ENCODE peak calls at places on chromosomes 13 and 19, in four cellular contexts. M, E, N and H are unnamed samples. For H3K9me3, the result is how much of the 10 kb centered on the place peaks cover.

GRCh38 chr13:110334841-110335490 is 27.9 kb downstream of the COL4A2 start:
- DNase-seq in M (no peak), E (no peak), N (no peak), H (no peak)

GRCh38 chr13:95023405-95023804 is 277.8 kb downstream of the ABCC4 start:
- DNase-seq in M (no peak), E (no peak), N (no peak), H (no peak)

GRCh38 chr19:10143700-10144099 is 24.0 kb upstream of the EIF3G start:
- DNase-seq in M (no peak), E (no peak), N (no peak), H (no peak)

GRCh38 chr19:41998246-41999020 is 4.4 kb upstream of the ATP1A3 start:
- DNase-seq in M (peak), E (peak), N (peak), H (peak)

GRCh38 chr13:112442483-112443090 is 66.4 kb downstream of the SPACA7 start:
- DNase-seq in M (peak), E (peak), N (peak), H (no peak)

GRCh38 chr13:86402500-86402899 is 603.3 kb upstream of the SLITRK6 start:
- DNase-seq in M (no peak), E (no peak), N (no peak), H (no peak)

GRCh38 chr19:13060233-13060963 is 42.3 kb downstream of the LYL1 start:
- DNase-seq in M (peak), E (no peak), N (peak), H (peak)

GRCh38 chr19:32336259-32337111 is 8.9 kb upstream of the ZNF507 start:
- DNase-seq in M (no peak), E (no peak), N (no peak), H (peak)

GRCh38 chr13:36950330-36950729 is 30.3 kb upstream of the SMAD9 start:
- DNase-seq in M (no peak), E (no peak), N (no peak), H (no peak)

GRCh38 chr19:4367336-4367723 is 24.0 kb downstream of the MPND start:
- DNase-seq in M (no peak), E (no peak), N (no peak), H (no peak)

GRCh38 chr19:18436651-18437478 is 1.1 kb downstream of the ISYNA1 start:
- DNase-seq in M (peak), E (peak), N (peak), H (peak)

GRCh38 chr19:18771328-18772242 is 19.5 kb downstream of the COMP start:
- DNase-seq in M (peak), E (no peak), N (no peak), H (no peak)

GRCh38 chr13:26946675-26947342 is 186.2 kb upstream of the GPR12 start:
- DNase-seq in M (peak), E (peak), N (peak), H (peak)

DNA sequence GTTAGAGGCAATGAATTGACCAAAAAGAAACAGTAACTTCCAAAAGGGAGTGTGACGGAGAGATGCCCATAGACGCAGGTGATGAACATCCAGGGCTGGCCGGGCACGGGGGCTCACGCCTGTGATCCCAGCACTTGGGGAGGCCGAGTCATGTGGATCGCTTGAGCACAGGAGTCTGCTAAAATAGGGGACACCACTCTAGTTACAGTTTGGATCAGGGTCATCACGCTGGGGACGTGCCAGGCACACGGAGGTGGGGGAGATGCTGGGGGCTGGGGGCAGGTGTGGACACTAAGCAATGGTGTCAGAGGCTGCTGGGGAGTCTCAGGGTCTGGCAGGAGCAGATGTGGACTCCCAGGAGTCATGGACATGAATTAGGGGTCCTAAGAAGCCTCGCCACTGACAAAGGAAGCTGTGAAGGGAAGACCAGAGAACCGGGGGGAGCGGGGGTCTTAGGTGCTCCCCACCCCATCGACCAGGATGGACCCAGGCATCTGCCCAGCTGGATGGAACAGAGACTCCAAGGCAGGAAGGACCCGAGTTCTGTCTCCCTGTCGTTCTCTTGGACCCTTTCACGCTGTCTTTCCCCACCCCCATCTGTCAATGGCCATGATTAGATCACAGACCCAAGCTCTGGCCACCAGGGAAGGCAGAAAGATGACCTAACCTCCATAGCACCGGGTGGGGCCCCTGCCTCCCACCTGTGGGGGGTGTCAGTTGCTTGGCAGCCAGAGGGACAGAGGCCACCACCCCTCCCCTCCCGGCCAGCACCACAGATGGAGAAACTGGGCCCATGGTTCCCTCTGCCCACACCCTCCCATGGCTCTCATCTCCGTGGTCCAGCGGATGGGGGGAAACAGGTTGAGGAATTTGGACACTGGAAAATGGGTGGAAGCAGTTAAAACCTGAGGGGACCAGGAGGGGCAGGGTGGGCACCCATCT is 19.6 kb downstream of the CCDC8 start:
- DNase-seq in M (no peak), E (no peak), N (no peak), H (no peak)
- H3K4me2 ChIP-seq in M (no peak), E (no peak), N (no peak), H (no peak)

GRCh38 chr19:36748431-36749275 is 24.0 kb downstream of the ZNF850 start:
- DNase-seq in M (no peak), E (no peak), N (no peak), H (no peak)
- H3K9me3 ChIP-seq in M (half or more), E (half or more), N (half or more), H (under half)

DNA sequence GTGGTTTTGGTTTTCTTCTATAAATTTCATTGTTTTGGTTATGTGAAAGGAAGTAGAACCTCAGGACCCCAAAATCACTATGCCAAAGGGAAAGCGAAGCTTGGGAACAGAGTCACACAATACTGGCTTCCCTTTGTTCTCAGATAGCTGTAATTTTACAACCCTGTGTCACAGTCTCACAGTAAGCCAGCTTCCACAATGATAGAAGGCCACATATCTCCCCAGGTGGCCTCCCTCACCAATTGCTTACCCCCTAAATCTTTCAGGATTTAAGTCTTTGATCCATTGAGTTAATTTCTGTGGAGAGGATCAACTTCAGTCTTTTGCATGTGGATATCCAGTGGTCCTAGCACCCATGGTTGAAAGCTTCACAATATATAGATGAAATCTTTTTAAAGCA is 58.7 kb downstream of the SLC15A1 start:
- DNase-seq in M (peak), E (no peak), N (no peak), H (no peak)
- H2AFZ ChIP-seq in M (no peak), E (no peak), N (no peak), H (no peak)

GRCh38 chr19:48724796-48725753 is 5.5 kb upstream of the MAMSTR start:
- DNase-seq in M (peak), E (no peak), N (peak), H (peak)

GRCh38 chr19:48728882-48729645 is 9.5 kb upstream of the MAMSTR start:
- DNase-seq in M (peak), E (no peak), N (no peak), H (no peak)

GRCh38 chr19:48731452-48731851 is 9.0 kb downstream of the RASIP1 start:
- DNase-seq in M (no peak), E (no peak), N (no peak), H (no peak)

GRCh38 chr19:48722196-48722708 is 2.7 kb upstream of the MAMSTR start:
- DNase-seq in M (no peak), E (no peak), N (no peak), H (no peak)

DNA sequence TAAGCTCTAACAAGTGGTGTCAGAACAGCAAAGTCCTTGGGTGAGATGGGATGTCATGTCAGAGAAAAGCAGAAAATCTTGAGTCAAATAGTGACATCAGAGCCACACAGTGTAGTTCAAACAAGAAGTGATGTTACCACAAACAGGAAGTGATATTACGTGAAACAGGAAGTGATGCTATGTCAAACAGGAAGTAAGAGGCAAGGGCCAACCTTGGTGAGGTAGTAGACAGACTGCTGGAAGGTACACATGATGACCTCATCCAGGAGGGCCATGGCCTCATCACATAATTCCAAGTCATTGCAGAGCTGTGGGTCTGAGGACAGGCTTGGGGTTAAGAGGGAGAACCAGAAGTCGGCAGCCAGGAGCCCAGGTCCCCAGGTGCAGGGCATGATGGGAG is 7.0 kb upstream of the MAMSTR start:
- DNase-seq in M (no peak), E (no peak), N (no peak), H (no peak)
- H3K4me2 ChIP-seq in M (no peak), E (no peak), N (no peak), H (no peak)

DNA sequence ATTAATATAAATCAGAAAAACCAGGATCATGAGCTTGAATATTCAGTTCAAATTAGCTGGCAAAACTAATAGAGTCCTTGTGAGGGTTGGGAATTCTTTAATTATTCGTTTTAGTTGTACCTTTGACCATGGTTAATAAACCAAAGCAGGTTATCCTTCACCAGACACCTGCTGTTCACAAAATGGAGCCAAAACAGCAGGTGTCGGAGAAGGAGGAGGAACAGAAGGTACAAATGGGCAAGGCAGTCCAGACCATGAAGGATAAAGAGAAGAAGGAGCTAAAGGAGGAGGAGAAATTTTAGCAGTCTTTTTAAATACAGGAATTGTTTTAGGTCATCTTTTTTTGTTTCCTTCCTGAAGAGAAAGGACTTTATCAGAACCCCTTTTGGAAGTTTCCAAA is 106.1 kb downstream of the NHLRC3 start:
- DNase-seq in M (no peak), E (no peak), N (no peak), H (no peak)
- H3K9me3 ChIP-seq in M (under half), E (under half), N (under half), H (under half)

GRCh38 chr19:36796714-36796999 is 24.1 kb upstream of the ZNF850 start:
- DNase-seq in M (no peak), E (no peak), N (no peak), H (no peak)
- H2AFZ ChIP-seq in M (no peak), E (no peak), N (peak), H (peak)

DNA sequence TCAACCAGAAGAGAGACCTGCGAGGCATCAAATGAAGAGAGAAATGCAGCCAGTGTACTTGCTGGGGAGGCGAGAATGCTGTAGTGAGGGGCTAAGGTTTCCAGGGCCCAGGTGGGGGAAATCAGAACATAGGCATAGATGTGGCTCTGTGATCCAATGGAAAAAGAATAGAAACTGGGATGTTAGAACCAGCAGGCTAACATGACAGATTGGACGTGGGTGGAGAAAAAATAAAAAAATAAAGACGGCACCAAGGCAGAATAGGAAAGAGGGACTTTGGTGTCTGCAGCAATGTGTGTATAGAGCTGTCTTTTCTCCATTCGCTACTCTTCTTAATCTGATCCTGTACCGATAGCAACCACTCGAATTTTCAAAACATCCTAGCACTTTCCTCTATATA is 381.0 kb upstream of the NBEA start:
- DNase-seq in M (no peak), E (no peak), N (no peak), H (no peak)
- H3K4me2 ChIP-seq in M (no peak), E (no peak), N (no peak), H (no peak)

DNA sequence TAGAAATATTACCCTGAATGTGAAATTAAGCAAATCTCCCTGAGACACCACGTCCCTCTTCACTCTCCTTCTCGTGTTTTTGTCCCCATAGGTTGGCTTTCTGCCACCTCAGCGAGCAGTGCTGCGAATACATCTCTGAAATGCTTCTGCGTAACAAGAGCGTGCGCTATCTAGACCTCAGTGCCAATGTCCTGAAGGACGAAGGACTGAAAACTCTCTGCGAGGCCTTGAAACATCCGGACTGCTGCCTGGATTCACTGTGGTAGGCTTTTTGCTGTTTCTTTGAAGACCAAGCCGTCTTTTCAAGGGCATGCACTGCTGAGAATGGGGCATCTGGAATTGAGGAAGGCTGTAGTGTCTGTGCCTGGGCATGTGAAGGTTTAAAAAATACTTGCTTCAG is 34.4 kb downstream of the NLRP4 start:
- DNase-seq in M (no peak), E (no peak), N (no peak), H (no peak)
- H3K9me3 ChIP-seq in M (under half), E (under half), N (under half), H (under half)